ENCODE peak calls at places on chromosomes 1 and 21, in seven cellular contexts. F is esophagus muscularis mucosa, E is mammary epithelial cell, K is pancreas, M is fibroblast of villous mesenchyme, Y is Peyer's patch, S is brain microvascular endothelial cell. X is an unnamed sample.

GRCh38 chr1:205578780-205579571 is 52.8 kb downstream of the ELK4 start:
- DNase-seq in F (no peak), E (peak), K (no peak), M (no peak), Y (no peak), S (no peak), X (no peak)

GRCh38 chr1:29551536-29551935 is 315.2 kb downstream of the PTPRU start:
- DNase-seq in F (no peak), E (no peak), K (no peak), M (no peak), Y (no peak), S (no peak), X (no peak)

GRCh38 chr1:118788372-118788955 is 199.7 kb downstream of the TBX15 start:
- DNase-seq in F (no peak), E (peak), K (no peak), M (no peak), Y (no peak), S (peak), X (peak)

GRCh38 chr1:194225781-194226180 is 1039.4 kb upstream of the B3GALT2 start:
- DNase-seq in F (no peak), E (no peak), K (no peak), M (no peak), Y (no peak), S (no peak), X (no peak)

GRCh38 chr1:19450811-19451564 is 34.4 kb downstream of the CAPZB start:
- DNase-seq in F (no peak), E (peak), K (no peak), M (peak), Y (no peak), S (peak), X (peak)

GRCh38 chr1:26411624-26412074 is 1.0 kb downstream of the LIN28A start:
- DNase-seq in F (no peak), E (no peak), K (no peak), M (no peak), Y (no peak), S (no peak), X (no peak)

GRCh38 chr21:34511787-34512451 is at the start of gene KCNE1:
- DNase-seq in F (no peak), E (no peak), K (no peak), M (peak), Y (no peak), S (no peak), X (peak)

GRCh38 chr1:18294437-18295176 is 186.1 kb upstream of the KLHDC7A start:
- DNase-seq in F (no peak), E (no peak), K (no peak), M (no peak), Y (no peak), S (no peak), X (no peak)

GRCh38 chr1:224509881-224510280 is 75.3 kb upstream of the WDR26 start:
- DNase-seq in F (no peak), E (no peak), K (no peak), M (peak), Y (no peak), S (no peak), X (no peak)

GRCh38 chr1:5374176-5374575 is 618.0 kb downstream of the NPHP4 start:
- DNase-seq in F (no peak), E (no peak), K (no peak), M (no peak), Y (no peak), S (no peak), X (no peak)

GRCh38 chr1:38308780-38309179 is 262.2 kb upstream of the POU3F1 start:
- DNase-seq in F (peak), E (peak), K (no peak), M (no peak), Y (no peak), S (no peak), X (no peak)

GRCh38 chr1:63601463-63601862 is 8.3 kb downstream of the PGM1 start:
- DNase-seq in F (no peak), E (no peak), K (no peak), M (no peak), Y (no peak), S (no peak), X (no peak)

GRCh38 chr21:44814498-44815023 is 3.3 kb downstream of the SUMO3 start:
- DNase-seq in F (no peak), E (no peak), K (no peak), M (no peak), Y (no peak), S (no peak), X (no peak)

GRCh38 chr21:32346951-32347350 is 45.9 kb downstream of the URB1 start:
- DNase-seq in F (no peak), E (no peak), K (no peak), M (no peak), Y (no peak), S (no peak), X (no peak)

GRCh38 chr1:218943371-218943770 is 230.3 kb upstream of the LYPLAL1 start:
- DNase-seq in F (no peak), E (no peak), K (no peak), M (no peak), Y (no peak), S (no peak), X (no peak)

GRCh38 chr21:44742418-44743153 is 31.2 kb upstream of the TSPEAR start:
- DNase-seq in F (no peak), E (peak), K (no peak), M (peak), Y (no peak), S (no peak), X (peak)

GRCh38 chr1:165075725-165076370 is 280.7 kb downstream of the LMX1A start:
- DNase-seq in F (no peak), E (no peak), K (no peak), M (peak), Y (no peak), S (peak), X (peak)

GRCh38 chr1:157968951-157969350 is 24.5 kb upstream of the KIRREL1 start:
- DNase-seq in F (no peak), E (peak), K (no peak), M (peak), Y (no peak), S (peak), X (peak)

GRCh38 chr21:41664881-41665765 is 101.7 kb downstream of the RIPK4 start:
- DNase-seq in F (no peak), E (no peak), K (no peak), M (peak), Y (no peak), S (peak), X (peak)

DNA sequence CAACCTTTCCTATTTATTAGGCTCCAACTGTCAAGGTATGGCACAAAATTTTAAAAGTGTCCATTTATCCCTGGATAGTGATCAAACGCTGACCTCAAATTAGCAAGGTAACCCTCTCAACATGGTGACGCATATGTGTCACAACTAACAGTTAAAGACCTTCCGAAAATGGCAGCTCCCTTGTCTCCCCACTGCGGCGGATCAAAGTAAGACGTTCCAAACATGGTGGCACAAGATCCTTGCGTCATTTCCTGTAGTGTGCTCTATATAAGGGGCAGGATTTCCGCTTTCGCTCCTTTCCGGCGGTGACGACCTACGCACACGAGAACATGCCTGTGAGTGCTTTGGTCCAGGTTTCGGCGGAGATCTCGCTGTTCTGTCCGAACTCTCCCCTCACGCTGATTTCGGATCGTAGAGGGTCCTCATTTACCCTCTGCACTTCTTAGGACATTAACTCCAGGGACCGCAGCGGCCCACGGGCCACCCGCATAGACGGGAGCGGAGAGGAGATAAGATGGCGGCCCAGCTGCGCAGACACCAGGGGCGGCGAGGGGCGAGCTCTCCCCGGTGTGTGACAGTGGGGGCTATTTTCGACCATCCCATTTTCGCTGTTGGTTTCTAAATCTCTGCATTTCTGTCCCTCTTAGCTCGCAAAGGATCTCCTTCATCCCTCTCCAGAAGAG is at the start of gene RPS27:
- DNase-seq in F (peak), E (peak), K (peak), M (peak), Y (peak), S (peak), X (peak)
- TF ChIP-seq CTCF in F (no peak), E (no peak), K (no peak), M (no peak), Y (peak), S (no peak), X (no peak)

DNA sequence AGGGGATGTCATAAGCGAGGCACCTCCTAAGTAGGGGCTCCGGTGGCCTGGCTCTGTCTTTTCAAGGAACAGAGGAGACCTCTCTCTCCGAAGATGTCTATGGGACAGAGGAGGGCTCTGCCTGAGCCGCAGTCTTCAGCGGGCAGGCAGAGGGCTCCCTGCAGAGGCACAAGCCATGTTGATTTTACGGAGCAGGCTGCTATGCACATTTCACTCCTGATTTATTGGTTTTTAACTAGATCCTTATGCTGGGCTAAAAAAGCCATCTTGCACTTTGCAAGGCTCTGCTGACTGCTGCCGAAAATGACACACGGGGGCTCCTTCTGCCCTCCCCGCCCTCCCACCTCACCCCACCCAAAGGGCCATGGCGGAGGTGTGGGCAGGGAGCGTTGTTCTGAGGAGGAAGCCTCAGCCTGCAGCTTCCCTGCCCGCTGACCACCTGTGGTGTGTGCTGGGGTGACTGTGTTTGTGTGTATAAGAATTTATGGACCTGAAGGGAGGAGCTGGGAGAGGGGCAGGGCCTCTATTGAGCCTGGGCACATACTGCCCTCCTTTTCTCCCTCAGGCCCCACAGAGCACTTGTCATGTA is 71.2 kb downstream of the FOXD2 start:
- DNase-seq in F (no peak), E (no peak), K (no peak), M (peak), Y (no peak), S (no peak), X (no peak)
- H3K4me3 ChIP-seq in F (peak), E (no peak), K (no peak), M (no peak), Y (peak), S (no peak), X (no peak)

GRCh38 chr1:87330954-87331318 is 2.3 kb downstream of the LMO4 start:
- DNase-seq in F (no peak), E (no peak), K (no peak), M (no peak), Y (no peak), S (no peak), X (no peak)

GRCh38 chr1:87333692-87334347 is 5.1 kb downstream of the LMO4 start:
- DNase-seq in F (no peak), E (no peak), K (no peak), M (peak), Y (no peak), S (no peak), X (no peak)

GRCh38 chr1:87330201-87330953 is 1.7 kb downstream of the LMO4 start:
- DNase-seq in F (no peak), E (peak), K (no peak), M (peak), Y (peak), S (no peak), X (no peak)

GRCh38 chr1:87329756-87330200 is 1.1 kb downstream of the LMO4 start:
- DNase-seq in F (no peak), E (no peak), K (no peak), M (peak), Y (no peak), S (no peak), X (peak)

DNA sequence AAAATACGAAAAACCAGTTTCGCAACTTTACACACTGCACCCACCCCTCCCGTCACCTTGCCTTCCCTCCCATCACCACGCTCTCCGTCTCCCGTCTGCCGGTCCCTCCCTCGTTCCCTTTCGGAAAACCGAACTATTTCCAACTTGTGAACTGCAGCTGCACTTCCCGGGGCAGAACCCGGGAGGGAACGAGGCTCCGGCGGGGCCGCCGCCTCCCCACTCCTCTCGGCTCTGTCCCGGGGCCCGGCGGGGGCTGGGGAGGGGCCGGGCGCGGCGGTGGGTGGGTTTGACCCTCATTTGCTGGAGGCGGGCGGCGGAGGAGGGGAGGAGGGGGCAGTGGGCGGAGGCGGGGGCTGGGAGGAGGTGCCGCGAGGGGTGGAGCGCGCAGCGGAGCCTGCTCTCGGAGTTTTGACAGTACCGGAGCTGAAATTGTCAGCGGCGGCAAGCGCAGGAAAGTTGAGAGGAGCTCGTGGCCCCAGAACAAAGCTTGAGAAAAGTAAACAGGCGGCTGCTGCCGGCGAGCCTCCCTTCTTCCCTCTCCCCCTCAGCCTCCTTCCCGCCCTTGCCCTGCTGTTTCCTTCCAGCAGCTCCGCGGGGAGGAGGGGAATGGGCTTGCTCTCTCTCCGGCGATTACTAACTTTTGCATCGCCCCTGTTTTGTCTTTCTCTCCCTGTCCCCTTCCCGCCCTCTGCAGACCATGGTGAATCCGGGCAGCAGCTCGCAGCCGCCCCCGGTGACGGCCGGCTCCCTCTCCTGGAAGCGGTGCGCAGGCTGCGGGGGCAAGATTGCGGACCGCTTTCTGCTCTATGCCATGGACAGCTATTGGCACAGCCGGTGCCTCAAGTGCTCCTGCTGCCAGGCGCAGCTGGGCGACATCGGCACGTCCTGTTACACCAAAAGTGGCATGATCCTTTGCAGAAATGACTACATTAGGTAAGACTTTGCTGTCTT is 2.9 kb downstream of the LMO4 start:
- DNase-seq in F (peak), E (peak), K (peak), M (peak), Y (peak), S (peak), X (peak)
- TF ChIP-seq CTCF in F (no peak), E (no peak), K (no peak), M (peak), Y (no peak), S (peak), X (peak)

GRCh38 chr1:204307334-204307883 is 52.3 kb downstream of the PLEKHA6 start:
- DNase-seq in F (no peak), E (no peak), K (no peak), M (peak), Y (no peak), S (no peak), X (peak)
- H3K4me3 ChIP-seq in F (peak), E (no peak), K (no peak), M (peak), Y (peak), S (no peak), X (peak)

DNA sequence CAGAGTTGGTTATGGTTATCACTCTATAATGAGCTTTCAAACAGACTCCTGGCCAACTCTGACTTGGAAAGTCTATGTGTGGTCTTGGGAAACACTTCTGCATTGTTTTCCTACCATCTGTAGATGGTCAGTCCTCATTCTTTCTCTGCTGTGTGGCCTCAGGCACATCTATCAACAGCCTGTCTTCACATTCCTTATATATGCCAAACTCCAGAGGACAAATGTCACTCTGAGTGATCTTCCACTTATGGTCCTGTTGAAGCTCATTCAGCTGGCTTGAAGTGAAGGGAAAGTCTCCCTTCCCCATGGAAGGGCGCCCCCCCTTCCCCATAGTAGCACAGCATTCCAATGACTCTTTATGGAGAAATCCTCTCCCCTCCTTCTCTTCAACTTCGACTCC is 58.7 kb downstream of the VANGL2 start:
- DNase-seq in F (no peak), E (no peak), K (no peak), M (no peak), Y (no peak), S (no peak), X (no peak)
- TF ChIP-seq CTCF in F (no peak), E (no peak), K (no peak), M (no peak), Y (no peak), S (no peak), X (no peak)

DNA sequence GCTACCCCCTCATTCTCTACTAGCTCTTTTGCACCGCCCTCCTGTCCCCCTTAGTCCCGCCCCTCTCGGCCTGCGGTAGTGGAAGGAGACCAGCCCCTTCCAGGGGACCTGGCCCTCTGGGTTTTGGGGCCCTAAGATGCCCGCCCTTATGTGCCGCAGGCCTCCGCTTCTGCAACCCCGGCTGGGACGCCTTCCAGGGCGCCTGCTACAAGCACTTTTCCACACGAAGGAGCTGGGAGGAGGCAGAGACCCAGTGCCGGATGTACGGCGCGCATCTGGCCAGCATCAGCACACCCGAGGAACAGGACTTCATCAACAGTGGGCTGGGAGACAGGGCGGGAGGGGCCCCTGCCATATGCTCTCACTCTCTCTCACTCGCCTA is 14.9 kb downstream of the BCAN start:
- DNase-seq in F (no peak), E (no peak), K (no peak), M (peak), Y (no peak), S (no peak), X (no peak)
- H3K4me3 ChIP-seq in F (peak), E (no peak), K (no peak), M (peak), Y (peak), S (peak), X (peak)

GRCh38 chr1:171934664-171935063 is 93.4 kb downstream of the DNM3 start:
- DNase-seq in F (no peak), E (no peak), K (no peak), M (no peak), Y (no peak), S (no peak), X (no peak)
- TF ChIP-seq CTCF in F (no peak), E (no peak), K (no peak), M (no peak), Y (no peak), S (no peak), X (no peak)

X was measured in fibroblast of pulmonary artery.